ENCODE peak calls at places on chromosomes 1 and 21, in six cellular contexts. O is MCF 10A; H is suprapubic skin; E is H9; R is cardiac muscle cell; U is stimulated activated CD8-positive, alpha-beta memory T cell treated with anti-CD3 and anti-CD28 coated beads, Interleukin-7, amount 100 ng/mL, for 48 hours. M is an unnamed sample.
A peak's percentile ranks its signal among the peaks of the same experiment; 100 is the strongest.

GRCh38 chr1:24878775-24879742 is 51.0 kb downstream of the RUNX3 start:
- DNase-seq in H (peak; percentile 50), R (no peak), E (no peak), U (no peak), O (no peak), M (no peak)

GRCh38 chr1:1547011-1547410 is 6.6 kb upstream of the TMEM240 start:
- DNase-seq in E (no peak), O (no peak), U (no peak), R (no peak), H (no peak), M (no peak)

GRCh38 chr1:179229214-179230140 is at the start of gene ABL2:
- DNase-seq in O (peak; percentile 49), E (peak; percentile 81), H (peak; percentile 80), U (peak; percentile 22), R (peak; percentile 81), M (peak; percentile 58)

GRCh38 chr1:54335396-54336056 is 70.7 kb downstream of the SSBP3 start:
- DNase-seq in R (no peak), E (no peak), O (peak; percentile 87), U (no peak), H (no peak), M (no peak)

GRCh38 chr1:30881266-30882181 is 27.0 kb downstream of the SDC3 start:
- DNase-seq in O (no peak), E (no peak), U (no peak), R (no peak), H (no peak), M (no peak)

GRCh38 chr1:11481019-11481418 is 2.1 kb downstream of the DISP3 start:
- DNase-seq in O (no peak), H (no peak), E (no peak), U (no peak), R (no peak), M (no peak)

GRCh38 chr1:229258031-229258850 is 12.7 kb upstream of the RAB4A start:
- DNase-seq in U (no peak), O (peak; percentile 88), H (no peak), R (peak; percentile 79), E (peak; percentile 62), M (peak; percentile 51)

GRCh38 chr21:15022608-15023261 is 42.1 kb downstream of the NRIP1 start:
- DNase-seq in O (no peak), R (no peak), U (no peak), H (no peak), E (no peak), M (no peak)

GRCh38 chr1:203464743-203465142 is 10.9 kb upstream of the PRELP start:
- DNase-seq in H (no peak), U (no peak), E (no peak), R (no peak), O (no peak), M (no peak)

GRCh38 chr1:165222580-165222979 is 133.9 kb downstream of the LMX1A start:
- DNase-seq in U (no peak), E (no peak), H (no peak), O (peak; percentile 15), R (no peak), M (no peak)

GRCh38 chr1:65063025-65063424 is 85.0 kb upstream of the AK4 start:
- DNase-seq in R (no peak), U (no peak), H (no peak), O (no peak), E (no peak), M (no peak)

GRCh38 chr1:29974345-29974744 is 738.0 kb downstream of the PTPRU start:
- DNase-seq in U (no peak), E (peak; percentile 50), H (no peak), R (no peak), O (peak; percentile 53), M (no peak)

GRCh38 chr1:228060458-228061190 is 21.9 kb upstream of the ARF1 start:
- DNase-seq in R (no peak), U (no peak), O (no peak), H (peak; percentile 75), E (peak; percentile 88), M (no peak)

GRCh38 chr1:67574221-67574620 is 110.8 kb upstream of the GADD45A start:
- DNase-seq in E (no peak), H (no peak), R (no peak), O (no peak), U (no peak), M (no peak)

GRCh38 chr21:38735807-38736206 is 69.9 kb upstream of the ETS2 start:
- DNase-seq in E (no peak), H (no peak), R (no peak), U (no peak), O (no peak), M (no peak)

GRCh38 chr1:192580351-192580962 is 4.9 kb downstream of the RGS1 start:
- DNase-seq in U (no peak), R (peak; percentile 23), O (peak; percentile 72), H (no peak), E (no peak), M (no peak)

GRCh38 chr1:47772281-47772680 is 224.9 kb downstream of the TRABD2B start:
- DNase-seq in U (no peak), O (no peak), R (no peak), E (no peak), H (no peak), M (no peak)

GRCh38 chr1:169150631-169151337 is 44.3 kb downstream of the ATP1B1 start:
- DNase-seq in H (no peak), R (no peak), E (no peak), O (no peak), U (no peak), M (no peak)

GRCh38 chr1:206878456-206878855 is 13.0 kb downstream of the IL20 start:
- DNase-seq in H (no peak), E (no peak), O (no peak), R (no peak), U (no peak), M (no peak)

GRCh38 chr1:72280131-72280530 is 2.2 kb downstream of the NEGR1 start:
- DNase-seq in E (no peak), R (no peak), H (no peak), O (no peak), U (no peak), M (no peak)

GRCh38 chr1:27686223-27686990 is 14.4 kb upstream of the IFI6 start:
- DNase-seq in O (no peak), U (no peak), H (no peak), E (no peak), R (no peak), M (no peak)

GRCh38 chr1:12595839-12596821 is 21.9 kb downstream of the DHRS3 start:
- DNase-seq in H (peak; percentile 93), E (peak; percentile 91), R (peak; percentile 79), O (peak; percentile 93), U (no peak), M (no peak)

GRCh38 chr1:203428981-203429599 is 46.5 kb upstream of the PRELP start:
- DNase-seq in O (no peak), E (no peak), H (no peak), R (peak; percentile 27), U (no peak), M (no peak)